ENCODE peak calls at places on chromosomes 11 and 22, in seven cellular contexts. One of them, this sample, is unnamed.

GRCh38 chr11:45155058-45155551 is 8.7 kb downstream of the PRDM11 start:
- DNase-seq in IMR-90: peak
- DNase-seq in neural progenitor cell: no peak
- DNase-seq in OCI-LY7: no peak
- DNase-seq in GM23248: peak
- DNase-seq in hepatocyte: no peak
- DNase-seq in PC-9: no peak
- DNase-seq in this sample: no peak

GRCh38 chr22:30245985-30246901 is at the start of gene LIF:
- DNase-seq in IMR-90: peak
- DNase-seq in neural progenitor cell: peak
- DNase-seq in OCI-LY7: no peak
- DNase-seq in GM23248: peak
- DNase-seq in hepatocyte: peak
- DNase-seq in PC-9: no peak
- DNase-seq in this sample: peak

GRCh38 chr22:27250418-27250817 is 551.1 kb downstream of the MN1 start:
- DNase-seq in IMR-90: no peak
- DNase-seq in neural progenitor cell: no peak
- DNase-seq in OCI-LY7: no peak
- DNase-seq in GM23248: no peak
- DNase-seq in hepatocyte: no peak
- DNase-seq in PC-9: no peak
- DNase-seq in this sample: no peak

GRCh38 chr11:108891909-108892511 is 227.1 kb downstream of the DDX10 start:
- DNase-seq in IMR-90: no peak
- DNase-seq in neural progenitor cell: no peak
- DNase-seq in OCI-LY7: no peak
- DNase-seq in GM23248: no peak
- DNase-seq in hepatocyte: no peak
- DNase-seq in PC-9: no peak
- DNase-seq in this sample: no peak

GRCh38 chr11:82858556-82859091 is 41.6 kb downstream of the PRCP start:
- DNase-seq in IMR-90: peak
- DNase-seq in neural progenitor cell: no peak
- DNase-seq in OCI-LY7: no peak
- DNase-seq in GM23248: peak
- DNase-seq in hepatocyte: no peak
- DNase-seq in PC-9: peak
- DNase-seq in this sample: peak

GRCh38 chr11:114086394-114086793 is 26.9 kb downstream of the ZBTB16 start:
- DNase-seq in IMR-90: no peak
- DNase-seq in neural progenitor cell: no peak
- DNase-seq in OCI-LY7: no peak
- DNase-seq in GM23248: no peak
- DNase-seq in hepatocyte: no peak
- DNase-seq in PC-9: no peak
- DNase-seq in this sample: no peak

GRCh38 chr22:40216041-40216756 is 38.5 kb downstream of the TNRC6B start:
- DNase-seq in IMR-90: no peak
- DNase-seq in neural progenitor cell: no peak
- DNase-seq in OCI-LY7: peak
- DNase-seq in GM23248: no peak
- DNase-seq in hepatocyte: no peak
- DNase-seq in PC-9: no peak
- DNase-seq in this sample: no peak

GRCh38 chr11:30583505-30584280 is 2.5 kb downstream of the MPPED2 start:
- DNase-seq in IMR-90: no peak
- DNase-seq in neural progenitor cell: peak
- DNase-seq in OCI-LY7: no peak
- DNase-seq in GM23248: peak
- DNase-seq in hepatocyte: peak
- DNase-seq in PC-9: no peak
- DNase-seq in this sample: no peak

GRCh38 chr11:112881461-112881860 is 79.8 kb upstream of the NCAM1 start:
- DNase-seq in IMR-90: no peak
- DNase-seq in neural progenitor cell: peak
- DNase-seq in OCI-LY7: no peak
- DNase-seq in GM23248: peak
- DNase-seq in hepatocyte: peak
- DNase-seq in PC-9: peak
- DNase-seq in this sample: no peak

GRCh38 chr22:50727678-50728522 is 10.1 kb upstream of the ACR start:
- DNase-seq in IMR-90: no peak
- DNase-seq in neural progenitor cell: no peak
- DNase-seq in OCI-LY7: no peak
- DNase-seq in GM23248: no peak
- DNase-seq in hepatocyte: no peak
- DNase-seq in PC-9: no peak
- DNase-seq in this sample: no peak

GRCh38 chr11:85269109-85269508 is 358.0 kb downstream of the DLG2 start:
- DNase-seq in IMR-90: no peak
- DNase-seq in neural progenitor cell: no peak
- DNase-seq in OCI-LY7: no peak
- DNase-seq in GM23248: no peak
- DNase-seq in hepatocyte: no peak
- DNase-seq in PC-9: no peak
- DNase-seq in this sample: no peak

GRCh38 chr11:11731311-11732083 is 109.7 kb upstream of the GALNT18 start:
- DNase-seq in IMR-90: peak
- DNase-seq in neural progenitor cell: no peak
- DNase-seq in OCI-LY7: no peak
- DNase-seq in GM23248: peak
- DNase-seq in hepatocyte: no peak
- DNase-seq in PC-9: no peak
- DNase-seq in this sample: no peak

GRCh38 chr11:69892986-69893555 is 73.9 kb upstream of the FGF3 start:
- DNase-seq in IMR-90: no peak
- DNase-seq in neural progenitor cell: no peak
- DNase-seq in OCI-LY7: no peak
- DNase-seq in GM23248: no peak
- DNase-seq in hepatocyte: no peak
- DNase-seq in PC-9: peak
- DNase-seq in this sample: no peak

GRCh38 chr11:112289588-112290461 is 29.2 kb upstream of the PLET1 start:
- DNase-seq in IMR-90: peak
- DNase-seq in neural progenitor cell: peak
- DNase-seq in OCI-LY7: peak
- DNase-seq in GM23248: peak
- DNase-seq in hepatocyte: peak
- DNase-seq in PC-9: peak
- DNase-seq in this sample: peak

GRCh38 chr22:44091751-44092150 is 67.6 kb downstream of the PARVB start:
- DNase-seq in IMR-90: no peak
- DNase-seq in neural progenitor cell: no peak
- DNase-seq in OCI-LY7: no peak
- DNase-seq in GM23248: no peak
- DNase-seq in hepatocyte: no peak
- DNase-seq in PC-9: no peak
- DNase-seq in this sample: no peak

GRCh38 chr22:19565921-19566598 is 41.9 kb upstream of the CLDN5 start:
- DNase-seq in IMR-90: no peak
- DNase-seq in neural progenitor cell: no peak
- DNase-seq in OCI-LY7: no peak
- DNase-seq in GM23248: peak
- DNase-seq in hepatocyte: no peak
- DNase-seq in PC-9: no peak
- DNase-seq in this sample: peak

GRCh38 chr11:94513091-94513490 is 830 bp downstream of the C11orf97 start:
- DNase-seq in IMR-90: no peak
- DNase-seq in neural progenitor cell: no peak
- DNase-seq in OCI-LY7: no peak
- DNase-seq in GM23248: no peak
- DNase-seq in hepatocyte: peak
- DNase-seq in PC-9: no peak
- DNase-seq in this sample: no peak

GRCh38 chr11:110182886-110183285 is 89.7 kb downstream of the ZC3H12C start:
- DNase-seq in IMR-90: peak
- DNase-seq in neural progenitor cell: no peak
- DNase-seq in OCI-LY7: no peak
- DNase-seq in GM23248: peak
- DNase-seq in hepatocyte: no peak
- DNase-seq in PC-9: peak
- DNase-seq in this sample: no peak

GRCh38 chr11:102957953-102958352 is 2.4 kb upstream of the MMP13 start:
- DNase-seq in IMR-90: no peak
- DNase-seq in neural progenitor cell: no peak
- DNase-seq in OCI-LY7: no peak
- DNase-seq in GM23248: no peak
- DNase-seq in hepatocyte: no peak
- DNase-seq in PC-9: no peak
- DNase-seq in this sample: no peak

GRCh38 chr11:17839973-17840611 is 105.5 kb downstream of the KCNC1 start:
- DNase-seq in IMR-90: peak
- DNase-seq in neural progenitor cell: no peak
- DNase-seq in OCI-LY7: no peak
- DNase-seq in GM23248: no peak
- DNase-seq in hepatocyte: no peak
- DNase-seq in PC-9: no peak
- DNase-seq in this sample: no peak

GRCh38 chr22:46010951-46011626 is 34.1 kb upstream of the WNT7B start:
- DNase-seq in IMR-90: no peak
- DNase-seq in neural progenitor cell: no peak
- DNase-seq in OCI-LY7: no peak
- DNase-seq in GM23248: no peak
- DNase-seq in hepatocyte: no peak
- DNase-seq in PC-9: no peak
- DNase-seq in this sample: no peak

GRCh38 chr11:13091804-13092203 is 82.7 kb downstream of the RASSF10 start:
- DNase-seq in IMR-90: no peak
- DNase-seq in neural progenitor cell: no peak
- DNase-seq in OCI-LY7: no peak
- DNase-seq in GM23248: no peak
- DNase-seq in hepatocyte: no peak
- DNase-seq in PC-9: no peak
- DNase-seq in this sample: no peak

GRCh38 chr11:112249871-112250590 is 10.6 kb downstream of the PLET1 start:
- DNase-seq in IMR-90: no peak
- DNase-seq in neural progenitor cell: no peak
- DNase-seq in OCI-LY7: no peak
- DNase-seq in GM23248: peak
- DNase-seq in hepatocyte: peak
- DNase-seq in PC-9: no peak
- DNase-seq in this sample: no peak

GRCh38 chr11:115345840-115346239 is 158.4 kb downstream of the CADM1 start:
- DNase-seq in IMR-90: no peak
- DNase-seq in neural progenitor cell: no peak
- DNase-seq in OCI-LY7: no peak
- DNase-seq in GM23248: no peak
- DNase-seq in hepatocyte: no peak
- DNase-seq in PC-9: no peak
- DNase-seq in this sample: no peak

GRCh38 chr11:94876645-94877445 is 96.5 kb downstream of the CWC15 start:
- DNase-seq in IMR-90: peak
- DNase-seq in neural progenitor cell: no peak
- DNase-seq in OCI-LY7: no peak
- DNase-seq in GM23248: peak
- DNase-seq in hepatocyte: peak
- DNase-seq in PC-9: no peak
- DNase-seq in this sample: peak

GRCh38 chr11:116454020-116454645 is 318.7 kb downstream of the BUD13 start:
- DNase-seq in IMR-90: peak
- DNase-seq in neural progenitor cell: peak
- DNase-seq in OCI-LY7: peak
- DNase-seq in GM23248: peak
- DNase-seq in hepatocyte: peak
- DNase-seq in PC-9: no peak
- DNase-seq in this sample: peak

GRCh38 chr22:31490496-31490925 is 869 bp upstream of the EIF4ENIF1 start:
- DNase-seq in IMR-90: peak
- DNase-seq in neural progenitor cell: peak
- DNase-seq in OCI-LY7: peak
- DNase-seq in GM23248: peak
- DNase-seq in hepatocyte: peak
- DNase-seq in PC-9: peak
- DNase-seq in this sample: peak

GRCh38 chr11:68128682-68129327 is 7.6 kb upstream of the CHKA start:
- DNase-seq in IMR-90: peak
- DNase-seq in neural progenitor cell: no peak
- DNase-seq in OCI-LY7: no peak
- DNase-seq in GM23248: peak
- DNase-seq in hepatocyte: peak
- DNase-seq in PC-9: peak
- DNase-seq in this sample: peak
- H3K4me3 ChIP-seq in IMR-90: peak
- H3K4me3 ChIP-seq in neural progenitor cell: peak
- H3K4me3 ChIP-seq in OCI-LY7: no peak
- H3K4me3 ChIP-seq in GM23248: peak
- H3K4me3 ChIP-seq in hepatocyte: peak
- H3K4me3 ChIP-seq in PC-9: peak
- H3K4me3 ChIP-seq in this sample: peak

GRCh38 chr11:128597209-128597608 is 9.9 kb upstream of the ETS1 start:
- DNase-seq in IMR-90: no peak
- DNase-seq in neural progenitor cell: no peak
- DNase-seq in OCI-LY7: no peak
- DNase-seq in GM23248: no peak
- DNase-seq in hepatocyte: no peak
- DNase-seq in PC-9: no peak
- DNase-seq in this sample: no peak
- H2AFZ ChIP-seq in IMR-90: no peak
- H2AFZ ChIP-seq in neural progenitor cell: no peak
- H2AFZ ChIP-seq in OCI-LY7: no peak
- H2AFZ ChIP-seq in GM23248: no peak
- H2AFZ ChIP-seq in hepatocyte: no peak
- H2AFZ ChIP-seq in PC-9: no peak
- H2AFZ ChIP-seq in this sample: no peak

DNA sequence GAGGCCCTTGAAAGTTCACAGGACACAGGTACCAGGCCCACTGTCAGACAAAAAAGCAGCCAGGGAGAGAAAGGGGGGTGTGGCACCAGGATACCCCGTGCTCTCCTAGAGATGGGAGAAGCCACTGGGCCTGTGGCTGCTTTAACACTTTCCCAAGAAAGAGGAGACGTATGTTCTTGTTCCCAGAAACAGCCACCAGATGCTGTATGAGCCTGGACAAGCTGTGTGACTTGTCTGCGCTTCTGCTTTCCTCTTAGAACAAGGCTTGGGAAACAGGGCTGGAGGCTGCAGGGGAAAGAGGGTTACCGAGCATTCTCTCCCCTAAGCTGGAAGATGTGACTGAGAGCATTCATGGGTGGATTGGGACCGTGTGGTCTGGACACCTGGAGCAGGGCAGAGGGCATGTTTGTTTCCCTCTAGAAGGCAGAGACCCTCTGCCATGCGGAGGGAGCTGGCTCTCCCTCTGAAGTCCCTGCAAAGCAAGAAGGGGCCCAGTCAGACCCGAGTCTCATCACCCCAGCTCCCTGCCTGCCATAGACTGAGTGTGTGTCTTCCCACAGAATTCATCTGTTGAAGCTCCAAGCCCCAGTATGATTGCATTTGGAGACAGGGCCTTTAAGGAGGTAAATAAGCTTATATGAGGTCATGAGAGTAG is 74.1 kb downstream of the TRIM29 start:
- DNase-seq in IMR-90: no peak
- DNase-seq in neural progenitor cell: no peak
- DNase-seq in OCI-LY7: no peak
- DNase-seq in GM23248: no peak
- DNase-seq in hepatocyte: no peak
- DNase-seq in PC-9: no peak
- DNase-seq in this sample: no peak
- H3K4me3 ChIP-seq in IMR-90: no peak
- H3K4me3 ChIP-seq in neural progenitor cell: no peak
- H3K4me3 ChIP-seq in OCI-LY7: no peak
- H3K4me3 ChIP-seq in GM23248: no peak
- H3K4me3 ChIP-seq in hepatocyte: no peak
- H3K4me3 ChIP-seq in PC-9: no peak
- H3K4me3 ChIP-seq in this sample: no peak

GRCh38 chr11:71963468-71963867 is 34.6 kb downstream of the RNF121 start:
- DNase-seq in IMR-90: no peak
- DNase-seq in neural progenitor cell: no peak
- DNase-seq in OCI-LY7: no peak
- DNase-seq in GM23248: no peak
- DNase-seq in hepatocyte: no peak
- DNase-seq in PC-9: no peak
- DNase-seq in this sample: no peak
- H2AFZ ChIP-seq in IMR-90: no peak
- H2AFZ ChIP-seq in neural progenitor cell: no peak
- H2AFZ ChIP-seq in OCI-LY7: no peak
- H2AFZ ChIP-seq in GM23248: no peak
- H2AFZ ChIP-seq in hepatocyte: no peak
- H2AFZ ChIP-seq in PC-9: no peak
- H2AFZ ChIP-seq in this sample: no peak